ENCODE peak calls at places on chromosome 10, in seven cellular contexts. S is tibial nerve, C is left lung, V is colonic mucosa, P is PC-3, Y is AG04450, F is right cardiac atrium. O is an unnamed sample. For H3K9me3, the result is how much of the 10 kb centered on the place peaks cover.

GRCh38 chr10:74500806-74501205 is 325.6 kb upstream of the KAT6B start:
- DNase-seq in S (no peak), C (no peak), V (no peak), P (peak), Y (peak), F (no peak), O (no peak)

GRCh38 chr10:115606081-115606480 is 512.9 kb downstream of the ATRNL1 start:
- DNase-seq in S (no peak), C (no peak), V (no peak), P (no peak), Y (no peak), F (no peak), O (no peak)

GRCh38 chr10:120746016-120746755 is 105.0 kb upstream of the WDR11 start:
- DNase-seq in S (no peak), C (no peak), V (no peak), P (no peak), Y (no peak), F (no peak), O (no peak)

GRCh38 chr10:15339857-15340256 is 31.2 kb downstream of the FAM171A1 start:
- DNase-seq in S (no peak), C (no peak), V (no peak), P (no peak), Y (no peak), F (no peak), O (no peak)

GRCh38 chr10:22560391-22561239 is 153.8 kb downstream of the PIP4K2A start:
- DNase-seq in S (no peak), C (no peak), V (no peak), P (no peak), Y (no peak), F (no peak), O (no peak)

GRCh38 chr10:30231071-30231652 is 117.9 kb downstream of the MTPAP start:
- DNase-seq in S (no peak), C (no peak), V (no peak), P (no peak), Y (no peak), F (no peak), O (no peak)

GRCh38 chr10:88915781-88916180 is 35.7 kb downstream of the STAMBPL1 start:
- DNase-seq in S (no peak), C (no peak), V (no peak), P (no peak), Y (no peak), F (no peak), O (no peak)

GRCh38 chr10:133459454-133460207 is 5.9 kb downstream of the SCART1 start:
- DNase-seq in S (no peak), C (peak), V (peak), P (no peak), Y (no peak), F (no peak), O (no peak)

GRCh38 chr10:49254556-49255318 is 44.2 kb upstream of the C10orf71 start:
- DNase-seq in S (no peak), C (no peak), V (no peak), P (no peak), Y (no peak), F (no peak), O (no peak)

GRCh38 chr10:132606536-132607316 is 69.1 kb downstream of the INPP5A start:
- DNase-seq in S (peak), C (no peak), V (peak), P (no peak), Y (no peak), F (peak), O (no peak)

GRCh38 chr10:22564060-22564459 is 150.3 kb downstream of the PIP4K2A start:
- DNase-seq in S (no peak), C (no peak), V (no peak), P (no peak), Y (no peak), F (no peak), O (no peak)

GRCh38 chr10:37948210-37948609 is 28.2 kb downstream of the ZNF25 start:
- DNase-seq in S (no peak), C (no peak), V (no peak), P (peak), Y (no peak), F (no peak), O (no peak)

GRCh38 chr10:49273626-49274025 is 25.3 kb upstream of the C10orf71 start:
- DNase-seq in S (no peak), C (no peak), V (no peak), P (no peak), Y (no peak), F (no peak), O (no peak)

GRCh38 chr10:110747609-110748464 is 103.7 kb downstream of the RBM20 start:
- DNase-seq in S (no peak), C (no peak), V (no peak), P (no peak), Y (no peak), F (no peak), O (no peak)

GRCh38 chr10:93473804-93474472 is 8.2 kb downstream of the MYOF start:
- DNase-seq in S (no peak), C (no peak), V (no peak), P (no peak), Y (no peak), F (no peak), O (no peak)

GRCh38 chr10:112755446-112756117 is 194.5 kb upstream of the TCF7L2 start:
- DNase-seq in S (no peak), C (no peak), V (no peak), P (no peak), Y (no peak), F (no peak), O (no peak)

GRCh38 chr10:9615179-9615578 is 1402.5 kb upstream of the CELF2 start:
- DNase-seq in S (no peak), C (no peak), V (no peak), P (no peak), Y (no peak), F (no peak), O (no peak)

GRCh38 chr10:83881647-83882046 is 257.7 kb upstream of the GHITM start:
- DNase-seq in S (no peak), C (no peak), V (no peak), P (no peak), Y (no peak), F (no peak), O (no peak)

GRCh38 chr10:118277871-118278270 is 64.3 kb downstream of the FAM204A start:
- DNase-seq in S (no peak), C (no peak), V (no peak), P (no peak), Y (no peak), F (no peak), O (no peak)

GRCh38 chr10:4623757-4624420 is 202.1 kb upstream of the AKR1E2 start:
- DNase-seq in S (no peak), C (no peak), V (no peak), P (no peak), Y (peak), F (no peak), O (no peak)

GRCh38 chr10:21531164-21531563 is 2.9 kb upstream of the MLLT10 start:
- DNase-seq in S (no peak), C (no peak), V (no peak), P (no peak), Y (no peak), F (no peak), O (no peak)

GRCh38 chr10:21528452-21529235 is 3.2 kb upstream of the SKIDA1 start:
- DNase-seq in S (no peak), C (no peak), V (no peak), P (no peak), Y (no peak), F (no peak), O (no peak)

GRCh38 chr10:21529236-21529910 is 3.9 kb upstream of the SKIDA1 start:
- DNase-seq in S (no peak), C (no peak), V (no peak), P (no peak), Y (no peak), F (no peak), O (no peak)

GRCh38 chr10:21530168-21530567 is 3.9 kb upstream of the MLLT10 start:
- DNase-seq in S (no peak), C (no peak), V (no peak), P (no peak), Y (no peak), F (no peak), O (no peak)

DNA sequence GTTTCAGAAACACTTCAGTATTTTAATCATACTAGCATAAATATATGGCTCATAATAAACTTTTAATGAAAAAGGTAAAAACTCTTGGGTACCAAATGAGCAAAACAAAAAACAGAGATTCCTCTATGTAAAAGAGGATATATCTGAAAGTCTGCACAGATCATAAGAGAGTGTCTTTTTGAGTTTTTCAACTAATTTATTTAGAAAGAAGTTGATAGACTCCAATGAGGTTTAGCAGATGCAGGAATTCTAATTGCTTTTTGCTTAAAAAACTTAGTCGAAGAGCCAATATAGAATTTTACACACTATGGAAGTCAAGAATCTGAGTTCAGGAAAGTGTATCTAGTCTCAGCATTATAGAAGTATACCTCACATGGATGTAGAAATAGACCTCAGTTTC is 3.4 kb upstream of the MLLT10 start:
- DNase-seq in S (no peak), C (no peak), V (no peak), P (no peak), Y (no peak), F (no peak), O (no peak)
- H3K9me3 ChIP-seq in S (under half), C (under half), V (under half), P (under half), Y (under half), F (under half), O (under half)

DNA sequence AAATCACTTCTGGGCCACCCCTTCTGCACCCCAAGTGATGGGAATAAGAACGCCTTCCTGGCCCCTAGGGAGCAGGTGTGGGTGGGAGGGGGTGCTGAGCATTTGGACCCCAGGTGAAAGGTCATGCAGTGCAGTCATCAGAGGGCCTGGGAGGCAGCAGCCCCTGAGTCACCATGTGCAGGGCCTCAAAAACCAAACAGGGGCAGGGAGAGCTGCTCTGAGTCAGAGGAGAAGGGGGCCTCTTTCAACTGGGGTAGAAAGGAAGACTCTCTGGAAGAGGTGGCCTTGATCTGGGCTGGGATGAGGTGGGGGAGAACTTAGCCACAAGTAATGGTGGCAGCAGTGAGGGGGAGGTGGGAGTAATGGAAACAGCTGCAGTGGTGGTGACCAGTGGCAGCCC is 164.3 kb downstream of the BUB3 start:
- DNase-seq in S (no peak), C (no peak), V (no peak), P (no peak), Y (no peak), F (no peak), O (no peak)
- H3K27ac ChIP-seq in S (no peak), C (no peak), V (no peak), P (no peak), Y (no peak), F (no peak), O (no peak)

DNA sequence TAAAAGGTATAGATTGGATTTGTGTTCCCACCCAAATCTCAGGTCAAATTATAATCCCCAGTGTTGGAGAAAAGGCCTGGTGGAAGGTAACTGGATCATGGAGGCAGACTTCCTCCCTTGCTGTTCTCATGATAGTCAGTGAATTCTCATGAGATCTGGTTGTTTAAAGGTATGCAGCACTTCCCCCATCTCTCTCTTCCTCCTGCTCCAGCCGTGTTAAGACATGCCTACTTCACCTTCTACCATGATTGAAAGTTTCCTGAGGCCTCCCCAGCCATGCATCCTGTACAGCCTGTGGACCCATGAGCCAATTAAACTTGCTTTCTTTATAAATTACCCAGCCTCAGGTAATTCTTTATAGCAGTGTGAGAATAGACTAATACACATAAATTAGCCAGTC is 39.1 kb downstream of the HTR7 start:
- DNase-seq in S (no peak), C (no peak), V (no peak), P (no peak), Y (no peak), F (no peak), O (no peak)
- H3K9me3 ChIP-seq in S (under half), C (under half), V (under half), P (under half), Y (under half), F (under half), O (under half)

GRCh38 chr10:44292390-44293002 is 92.4 kb downstream of the CXCL12 start:
- DNase-seq in S (no peak), C (no peak), V (no peak), P (no peak), Y (no peak), F (no peak), O (no peak)
- H3K27ac ChIP-seq in S (peak), C (no peak), V (no peak), P (no peak), Y (no peak), F (no peak), O (no peak)

GRCh38 chr10:58237014-58237830 is 30.5 kb downstream of the IPMK start:
- DNase-seq in S (no peak), C (no peak), V (no peak), P (peak), Y (peak), F (no peak), O (no peak)

GRCh38 chr10:58239561-58240169 is 28.0 kb downstream of the IPMK start:
- DNase-seq in S (no peak), C (no peak), V (no peak), P (peak), Y (no peak), F (no peak), O (no peak)

GRCh38 chr10:58241346-58241745 is 26.3 kb downstream of the IPMK start:
- DNase-seq in S (no peak), C (no peak), V (no peak), P (no peak), Y (no peak), F (no peak), O (no peak)

GRCh38 chr10:58243269-58243668 is 24.4 kb downstream of the IPMK start:
- DNase-seq in S (no peak), C (no peak), V (no peak), P (no peak), Y (no peak), F (no peak), O (no peak)

DNA sequence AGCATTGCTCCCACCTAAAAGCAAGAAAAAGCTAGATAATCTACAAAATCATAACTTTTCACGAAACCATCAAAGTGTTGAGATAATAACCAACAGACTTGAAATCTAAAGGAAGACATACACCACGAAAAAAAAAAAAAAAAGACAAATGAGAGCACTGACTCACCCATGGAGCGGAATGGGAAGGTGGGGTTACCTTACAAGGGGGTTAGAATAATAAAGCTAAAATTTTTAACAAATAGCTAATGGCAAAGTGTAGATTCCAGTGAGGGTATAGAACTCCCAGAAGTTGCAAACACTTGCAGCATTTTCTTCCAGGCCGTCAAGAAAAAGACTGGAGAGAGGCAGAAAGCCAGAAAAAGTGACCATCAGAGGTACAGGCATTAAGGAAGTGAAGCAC is 27.2 kb downstream of the IPMK start:
- DNase-seq in S (no peak), C (no peak), V (no peak), P (no peak), Y (no peak), F (no peak), O (no peak)
- H3K9me3 ChIP-seq in S (under half), C (under half), V (under half), P (under half), Y (under half), F (under half), O (under half)

GRCh38 chr10:77333610-77334340 is 303.8 kb downstream of the KCNMA1 start:
- DNase-seq in S (no peak), C (no peak), V (peak), P (no peak), Y (peak), F (no peak), O (no peak)
- H3K27ac ChIP-seq in S (no peak), C (no peak), V (no peak), P (no peak), Y (no peak), F (no peak), O (no peak)